ENCODE peak calls at places on chromosomes 3 and 15, in seven cellular contexts. U is CD8-positive, alpha-beta memory T cell; X is prostate gland; S is uterus; I is cardiac muscle cell; L is hepatocyte; G is stimulated activated CD4-positive, alpha-beta T cell treated with anti-CD3 and anti-CD28 coated beads, Interleukin-2, amount 100 ng/mL, for 24 hours. O is an unnamed sample.

GRCh38 chr3:25661694-25662455 is 2.8 kb downstream of the TOP2B start:
- DNase-seq in U (no peak), X (no peak), S (no peak), I (peak), L (no peak), G (no peak), O (no peak)

GRCh38 chr15:79042213-79042928 is 48.2 kb downstream of the RASGRF1 start:
- DNase-seq in U (no peak), X (no peak), S (no peak), I (peak), L (no peak), G (no peak), O (no peak)

GRCh38 chr3:123379041-123379830 is 69.7 kb downstream of the ADCY5 start:
- DNase-seq in U (no peak), X (no peak), S (no peak), I (no peak), L (no peak), G (no peak), O (no peak)

GRCh38 chr3:153829596-153830170 is 291.5 kb upstream of the ARHGEF26 start:
- DNase-seq in U (no peak), X (no peak), S (no peak), I (peak), L (no peak), G (no peak), O (no peak)

GRCh38 chr3:190424108-190424477 is 25.6 kb downstream of the TMEM207 start:
- DNase-seq in U (no peak), X (no peak), S (no peak), I (no peak), L (no peak), G (no peak), O (no peak)

GRCh38 chr3:120823156-120823555 is 80.6 kb downstream of the GTF2E1 start:
- DNase-seq in U (no peak), X (no peak), S (no peak), I (no peak), L (no peak), G (no peak), O (no peak)

GRCh38 chr3:52290596-52291507 is 3.2 kb downstream of the GLYCTK start:
- DNase-seq in U (no peak), X (no peak), S (no peak), I (no peak), L (no peak), G (no peak), O (no peak)

GRCh38 chr3:67077656-67078055 is 79.5 kb downstream of the KBTBD8 start:
- DNase-seq in U (no peak), X (no peak), S (no peak), I (peak), L (no peak), G (no peak), O (no peak)

GRCh38 chr3:188947401-188947982 is 224.3 kb upstream of the TPRG1 start:
- DNase-seq in U (no peak), X (peak), S (peak), I (peak), L (peak), G (peak), O (peak)

GRCh38 chr3:72633101-72633500 is 215.1 kb downstream of the SHQ1 start:
- DNase-seq in U (no peak), X (no peak), S (no peak), I (no peak), L (no peak), G (no peak), O (no peak)

GRCh38 chr15:90959894-90960293 is 5.2 kb downstream of the RCCD1 start:
- DNase-seq in U (no peak), X (no peak), S (no peak), I (no peak), L (no peak), G (no peak), O (no peak)

GRCh38 chr3:177817746-177818145 is 620.5 kb upstream of the TBL1XR1 start:
- DNase-seq in U (no peak), X (no peak), S (no peak), I (no peak), L (no peak), G (no peak), O (no peak)

GRCh38 chr3:70822777-70823176 is 510.3 kb upstream of the MDFIC2 start:
- DNase-seq in U (no peak), X (no peak), S (no peak), I (no peak), L (no peak), G (no peak), O (no peak)

GRCh38 chr3:42702066-42702951 is at the start of gene HHATL:
- DNase-seq in U (no peak), X (no peak), S (no peak), I (no peak), L (no peak), G (no peak), O (no peak)

GRCh38 chr3:108603689-108604088 is 14.2 kb downstream of the DZIP3 start:
- DNase-seq in U (peak), X (no peak), S (no peak), I (peak), L (no peak), G (no peak), O (no peak)

GRCh38 chr3:159989973-159990846 is 1.6 kb downstream of the IL12A start:
- DNase-seq in U (no peak), X (no peak), S (no peak), I (no peak), L (no peak), G (no peak), O (peak)

GRCh38 chr3:127473244-127474024 is 117.1 kb downstream of the TPRA1 start:
- DNase-seq in U (no peak), X (no peak), S (no peak), I (no peak), L (peak), G (peak), O (peak)

GRCh38 chr3:114558271-114558670 is 264.4 kb downstream of the TIGIT start:
- DNase-seq in U (no peak), X (no peak), S (no peak), I (peak), L (no peak), G (no peak), O (no peak)

GRCh38 chr3:196968233-196969000 is at the start of gene PIGZ:
- DNase-seq in U (peak), X (no peak), S (no peak), I (peak), L (peak), G (peak), O (no peak)

GRCh38 chr3:46923559-46924350 is 46.2 kb downstream of the PTH1R start:
- DNase-seq in U (peak), X (no peak), S (no peak), I (peak), L (peak), G (peak), O (peak)

GRCh38 chr15:73015493-73015892 is 36.8 kb upstream of the NEO1 start:
- DNase-seq in U (no peak), X (no peak), S (no peak), I (no peak), L (no peak), G (no peak), O (no peak)

GRCh38 chr3:134904333-134904771 is 109.3 kb downstream of the EPHB1 start:
- DNase-seq in U (no peak), X (no peak), S (no peak), I (no peak), L (no peak), G (peak), O (no peak)

GRCh38 chr3:81425198-81425868 is 336.1 kb downstream of the GBE1 start:
- DNase-seq in U (no peak), X (no peak), S (no peak), I (peak), L (no peak), G (no peak), O (no peak)

GRCh38 chr15:39665629-39666245 is 84.9 kb downstream of the THBS1 start:
- DNase-seq in U (no peak), X (no peak), S (no peak), I (no peak), L (no peak), G (no peak), O (no peak)

GRCh38 chr3:49794926-49795905 is 4.5 kb downstream of the CDHR4 start:
- DNase-seq in U (no peak), X (no peak), S (no peak), I (no peak), L (no peak), G (no peak), O (no peak)

GRCh38 chr15:31901501-31901900 is 128.8 kb upstream of the CHRNA7 start:
- DNase-seq in U (no peak), X (no peak), S (no peak), I (no peak), L (no peak), G (no peak), O (no peak)

GRCh38 chr15:98012354-98012753 is 51.9 kb downstream of the ARRDC4 start:
- DNase-seq in U (no peak), X (no peak), S (no peak), I (no peak), L (no peak), G (no peak), O (no peak)

GRCh38 chr3:163261056-163261455 is 1764.4 kb downstream of the OTOL1 start:
- DNase-seq in U (no peak), X (no peak), S (no peak), I (no peak), L (no peak), G (no peak), O (no peak)

GRCh38 chr3:139794469-139795265 is 116.9 kb upstream of the NMNAT3 start:
- DNase-seq in U (no peak), X (no peak), S (no peak), I (no peak), L (no peak), G (no peak), O (no peak)

GRCh38 chr3:171457263-171458055 is 2.7 kb downstream of the TNIK start:
- DNase-seq in U (peak), X (no peak), S (no peak), I (no peak), L (peak), G (peak), O (no peak)

GRCh38 chr15:38479286-38479685 is 25.4 kb downstream of the FAM98B start:
- DNase-seq in U (no peak), X (no peak), S (no peak), I (no peak), L (no peak), G (no peak), O (no peak)

GRCh38 chr15:100728371-100729201 is 126.2 kb downstream of the ASB7 start:
- DNase-seq in U (no peak), X (no peak), S (no peak), I (no peak), L (no peak), G (no peak), O (no peak)

GRCh38 chr3:55531266-55531665 is 44.2 kb upstream of the WNT5A start:
- DNase-seq in U (no peak), X (no peak), S (no peak), I (no peak), L (no peak), G (no peak), O (no peak)

GRCh38 chr3:30779686-30780287 is 114.7 kb downstream of the GADL1 start:
- DNase-seq in U (no peak), X (no peak), S (no peak), I (peak), L (peak), G (no peak), O (peak)

GRCh38 chr3:63791974-63792373 is 27.1 kb upstream of the C3orf49 start:
- DNase-seq in U (no peak), X (no peak), S (no peak), I (peak), L (peak), G (no peak), O (no peak)

GRCh38 chr3:88033806-88034205 is 25.0 kb downstream of the CGGBP1 start:
- DNase-seq in U (no peak), X (no peak), S (no peak), I (no peak), L (no peak), G (no peak), O (no peak)

GRCh38 chr15:41661529-41662225 is 1.5 kb downstream of the MGA start:
- DNase-seq in U (peak), X (peak), S (peak), I (peak), L (peak), G (peak), O (peak)

GRCh38 chr3:48215466-48215865 is 7.8 kb upstream of the CAMP start:
- DNase-seq in U (no peak), X (peak), S (peak), I (peak), L (peak), G (no peak), O (no peak)

O was measured in HuH-7.